ENCODE peak calls at places on chromosomes 1 and 21, in four cellular contexts. I is K562, B is GM12878, V is HepG2. O is an unnamed sample.

GRCh38 chr1:86530211-86530610 is 16.7 kb upstream of the CLCA4 start:
- DNase-seq in I (no peak), B (no peak), V (no peak), O (no peak)

GRCh38 chr1:33286451-33287185 is 30.3 kb downstream of the ZNF362 start:
- DNase-seq in I (no peak), B (no peak), V (no peak), O (no peak)

GRCh38 chr21:35503646-35504045 is 454.5 kb upstream of the RUNX1 start:
- DNase-seq in I (no peak), B (no peak), V (no peak), O (no peak)

GRCh38 chr1:206835186-206835585 is 30.2 kb upstream of the IL20 start:
- DNase-seq in I (no peak), B (no peak), V (no peak), O (no peak)

GRCh38 chr1:45979074-45979777 is 153.2 kb downstream of the PIK3R3 start:
- DNase-seq in I (no peak), B (no peak), V (peak; percentile 86), O (no peak)

GRCh38 chr1:42456754-42457089 is 379 bp downstream of the PPCS start:
- DNase-seq in I (peak; percentile 66), B (peak; percentile 26), V (peak; percentile 56), O (peak; percentile 58)

GRCh38 chr1:26790551-26790953 is 2.8 kb downstream of the PIGV start:
- DNase-seq in I (no peak), B (no peak), V (no peak), O (no peak)

GRCh38 chr1:203278087-203278884 is 27.0 kb upstream of the BTG2 start:
- DNase-seq in I (no peak), B (no peak), V (no peak), O (no peak)

GRCh38 chr1:232174306-232174705 is 455.6 kb downstream of the SIPA1L2 start:
- DNase-seq in I (no peak), B (no peak), V (no peak), O (no peak)

GRCh38 chr1:151976015-151976343 is 17.7 kb downstream of the S100A10 start:
- DNase-seq in I (peak; percentile 83), B (no peak), V (no peak), O (no peak)

GRCh38 chr1:151975311-151976014 is 18.2 kb downstream of the S100A10 start:
- DNase-seq in I (no peak), B (no peak), V (peak; percentile 74), O (no peak)

GRCh38 chr1:151970641-151971040 is 23.0 kb downstream of the S100A10 start:
- DNase-seq in I (peak; percentile 46), B (no peak), V (no peak), O (no peak)

GRCh38 chr1:151970128-151970527 is 23.5 kb downstream of the S100A10 start:
- DNase-seq in I (no peak), B (no peak), V (no peak), O (no peak)

GRCh38 chr1:151972533-151973270 is 21.0 kb downstream of the S100A10 start:
- DNase-seq in I (peak; percentile 72), B (no peak), V (no peak), O (peak; percentile 54)
- TF ChIP-seq FOXK2 in I (no peak), B (no peak), V (no peak), O (no peak)

DNA sequence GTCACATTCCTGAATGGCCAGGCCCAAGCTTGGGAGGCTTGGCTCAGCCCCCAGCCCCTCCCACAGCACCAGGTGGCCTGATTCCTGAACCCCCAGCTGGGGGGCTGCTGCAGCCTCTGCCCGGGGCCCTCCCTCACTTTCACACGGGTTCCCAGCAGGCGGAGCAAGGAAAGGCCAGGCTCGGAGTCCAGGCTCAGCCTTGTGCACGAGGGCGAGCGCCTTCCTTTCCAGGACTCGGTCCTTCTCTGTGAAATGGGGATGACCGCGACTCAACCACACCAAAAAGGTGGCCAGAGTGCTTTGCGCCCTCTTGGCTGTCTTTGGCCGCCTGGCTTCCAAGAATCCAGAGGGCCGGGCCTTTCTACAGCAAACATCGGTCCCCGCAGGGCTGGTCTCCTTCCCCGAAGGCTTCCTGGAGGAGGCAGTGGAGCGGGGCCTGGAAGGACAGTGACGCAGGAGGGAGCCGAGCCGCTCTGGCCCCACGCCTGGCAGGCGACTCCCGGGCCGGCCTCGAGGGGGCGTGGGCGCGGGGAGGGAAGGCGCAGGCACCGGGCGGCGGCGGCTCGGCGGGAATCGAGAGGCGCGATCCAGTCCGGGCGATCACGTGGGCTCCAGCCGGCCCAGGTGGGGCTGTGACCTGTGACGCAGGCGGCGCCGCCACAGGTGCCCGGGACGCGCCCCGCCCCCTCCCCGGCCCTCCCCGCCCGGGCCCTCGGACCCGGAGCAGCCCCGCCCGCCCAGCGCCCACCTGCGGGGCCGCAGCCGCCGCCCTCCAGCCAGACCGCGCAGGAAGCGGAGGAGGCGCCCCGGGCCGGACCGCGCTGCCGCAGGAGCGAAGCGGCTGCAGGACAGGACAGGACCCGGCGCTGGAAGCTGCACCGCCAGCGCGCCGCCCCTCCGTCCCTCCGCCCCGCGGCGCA is at the start of gene ARHGEF16:
- DNase-seq in I (peak; percentile 81), B (no peak), V (peak; percentile 72), O (peak; percentile 79)
- TF ChIP-seq SP1 in I (no peak), B (no peak), V (peak; percentile 37), O (no peak)

GRCh38 chr1:54318415-54318814 is 87.8 kb downstream of the SSBP3 start:
- DNase-seq in I (no peak), B (no peak), V (no peak), O (no peak)
- TF ChIP-seq FOXK2 in I (no peak), B (no peak), V (no peak), O (no peak)

DNA sequence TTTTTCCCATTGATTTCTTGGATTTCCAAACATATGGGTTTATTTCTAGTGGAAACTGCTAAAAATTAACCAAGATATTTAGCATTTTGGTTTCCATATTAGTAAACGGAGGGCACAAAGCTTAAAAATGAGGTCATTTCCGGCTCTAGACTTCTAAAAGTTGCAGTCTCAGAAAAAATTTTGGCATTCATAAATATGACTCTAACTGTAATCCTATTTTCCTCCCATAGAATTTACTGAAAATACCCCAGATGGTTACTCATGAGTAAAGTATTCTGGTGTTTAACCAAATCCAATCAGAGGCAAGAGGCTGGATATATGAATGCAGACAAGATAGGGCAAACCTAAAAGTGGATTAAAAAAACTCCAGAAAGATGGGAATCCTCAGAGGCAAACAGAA is 90.0 kb upstream of the BCL10 start:
- DNase-seq in I (no peak), B (no peak), V (no peak), O (no peak)
- TF ChIP-seq SP1 in I (no peak), B (no peak), V (no peak), O (no peak)

GRCh38 chr1:32208463-32208862 is 426 bp upstream of the DCDC2B start:
- DNase-seq in I (no peak), B (no peak), V (no peak), O (no peak)
- TF ChIP-seq FOXK2 in I (no peak), B (no peak), V (no peak), O (no peak)

DNA sequence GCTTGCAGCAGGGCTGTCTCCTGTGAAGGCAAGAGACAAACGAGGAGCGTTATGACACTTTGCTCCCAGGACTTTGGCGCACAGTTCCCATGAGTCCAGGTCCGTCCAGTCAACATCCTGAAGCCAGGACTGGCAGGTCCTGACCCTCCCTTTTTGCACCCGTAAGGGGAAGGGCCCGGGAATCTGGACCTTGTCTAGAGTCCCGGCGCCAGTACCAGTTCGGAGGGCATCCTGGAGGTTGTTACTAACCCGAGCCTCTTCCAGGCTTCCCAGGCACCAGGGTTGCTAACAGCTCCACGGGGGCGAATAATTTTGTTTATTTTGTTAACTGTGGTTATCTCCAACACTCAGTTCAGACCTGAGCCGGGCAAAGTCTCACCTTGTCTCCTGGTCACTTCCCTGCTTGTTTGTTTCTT is 681 bp upstream of the RWDD3 start:
- DNase-seq in I (no peak), B (no peak), V (peak; percentile 68), O (no peak)
- TF ChIP-seq SP1 in I (no peak), B (no peak), V (no peak), O (no peak)

DNA sequence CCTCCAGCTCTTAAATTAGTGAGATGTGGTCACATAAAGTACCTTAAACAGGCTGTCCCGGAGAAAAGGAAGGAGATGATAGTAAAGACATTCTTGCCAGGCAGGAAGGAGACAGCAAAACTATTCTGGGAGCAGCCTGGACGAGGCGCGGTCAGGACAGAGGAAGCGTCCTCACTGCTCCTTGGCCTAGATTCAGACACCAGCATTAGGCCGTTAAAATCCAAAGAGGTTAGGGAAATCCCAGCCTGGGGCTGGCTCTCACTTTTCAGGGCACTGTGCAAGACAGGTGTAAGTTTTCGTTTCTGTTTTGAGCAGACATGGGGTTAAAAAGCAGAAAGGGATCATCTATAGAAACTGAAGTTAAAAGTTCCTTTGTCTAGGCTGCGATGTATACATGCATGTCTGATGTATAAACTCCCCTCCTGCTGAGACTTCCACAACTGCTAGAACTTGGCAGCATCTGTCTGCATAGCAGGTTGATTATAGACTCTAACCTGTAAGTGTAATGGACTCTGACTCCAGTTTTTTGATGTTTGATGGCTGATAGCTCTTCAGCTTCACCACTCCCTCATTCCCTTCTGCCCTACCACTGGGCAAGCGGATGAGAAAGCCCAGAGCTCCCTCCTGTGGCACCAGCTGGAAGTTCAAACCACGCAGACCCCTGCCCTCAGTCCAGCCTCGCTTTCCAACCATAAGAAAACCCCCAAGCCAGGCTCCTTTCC is 21.5 kb downstream of the STPG1 start:
- DNase-seq in I (peak; percentile 72), B (peak; percentile 84), V (peak; percentile 47), O (peak; percentile 75)
- TF ChIP-seq FOXK2 in I (no peak), B (no peak), V (no peak), O (no peak)

GRCh38 chr1:19688041-19688842 is 23.6 kb downstream of the HTR6 start:
- DNase-seq in I (no peak), B (no peak), V (no peak), O (no peak)
- TF ChIP-seq SP1 in I (no peak), B (no peak), V (no peak), O (no peak)

GRCh38 chr21:45499970-45500575 is 42.2 kb downstream of the SLC19A1 start:
- DNase-seq in I (no peak), B (no peak), V (no peak), O (no peak)

GRCh38 chr21:45499201-45499750 is 43.0 kb downstream of the SLC19A1 start:
- DNase-seq in I (no peak), B (no peak), V (no peak), O (no peak)

GRCh38 chr21:45502600-45502999 is 39.6 kb downstream of the SLC19A1 start:
- DNase-seq in I (no peak), B (no peak), V (no peak), O (no peak)

GRCh38 chr21:45504021-45504515 is 38.2 kb downstream of the SLC19A1 start:
- DNase-seq in I (no peak), B (no peak), V (no peak), O (no peak)

GRCh38 chr21:45502006-45502345 is 40.3 kb downstream of the SLC19A1 start:
- DNase-seq in I (no peak), B (no peak), V (no peak), O (no peak)
- TF ChIP-seq FOXK2 in I (no peak), B (no peak), V (no peak), O (no peak)

DNA sequence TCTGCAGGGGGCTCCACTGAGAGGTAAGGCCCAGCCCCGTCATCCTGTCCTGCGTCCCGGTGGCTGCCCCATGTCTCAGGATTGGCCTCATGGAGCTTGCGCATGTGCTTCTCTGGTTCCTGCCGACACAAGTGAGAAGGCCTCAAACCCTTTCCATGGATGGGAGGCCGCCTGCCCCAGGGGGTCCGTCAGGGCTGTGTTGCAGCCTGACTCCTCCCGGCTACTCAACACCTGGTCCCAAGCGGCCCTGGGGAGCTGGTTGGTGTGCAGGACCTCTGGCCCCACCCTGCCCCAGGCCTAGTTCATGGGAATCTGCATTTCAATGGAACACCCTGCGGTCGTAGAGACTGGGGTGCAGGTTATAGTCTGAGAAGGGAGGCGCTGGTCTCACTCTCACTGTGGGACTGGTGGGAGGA is 21.1 kb upstream of the PDE9A start:
- DNase-seq in I (no peak), B (no peak), V (no peak), O (no peak)
- TF ChIP-seq SP1 in I (no peak), B (no peak), V (no peak), O (no peak)

O was measured in HEK293T.